ENCODE peak calls at places on chromosomes 13 and 19, in eight cellular contexts. F is AG08395; L is NCI-H510A treated with DMSO at 0.1 percent for 48 hours; V is NCI-H1092; T is NCI-H1048; N is progenitor cell of endocrine pancreas; B is esophagus squamous epithelium; U is CD8-positive, alpha-beta T cell. O is an unnamed sample.

GRCh38 chr19:40523322-40524047 is 53.2 kb upstream of the SHKBP1 start:
- DNase-seq in F (peak), L (peak), V (peak), T (no peak), N (peak), B (no peak), U (no peak), O (peak)

GRCh38 chr19:1089891-1090290 is 5.3 kb downstream of the POLR2E start:
- DNase-seq in F (no peak), L (no peak), V (no peak), T (no peak), N (no peak), B (no peak), U (no peak), O (no peak)

GRCh38 chr19:49335071-49335783 is at the start of gene CD37:
- DNase-seq in F (no peak), L (no peak), V (no peak), T (no peak), N (no peak), B (no peak), U (peak), O (no peak)

GRCh38 chr19:55666343-55667005 is 8.6 kb upstream of the EPN1 start:
- DNase-seq in F (no peak), L (no peak), V (no peak), T (no peak), N (no peak), B (no peak), U (no peak), O (no peak)

GRCh38 chr13:40472427-40473220 is 193.8 kb downstream of the FOXO1 start:
- DNase-seq in F (no peak), L (no peak), V (no peak), T (no peak), N (no peak), B (no peak), U (no peak), O (no peak)

GRCh38 chr13:105231579-105231978 is 1303.9 kb downstream of the EFNB2 start:
- DNase-seq in F (no peak), L (no peak), V (no peak), T (no peak), N (no peak), B (no peak), U (no peak), O (no peak)

GRCh38 chr19:7874080-7874856 is at the start of gene PRR36:
- DNase-seq in F (peak), L (peak), V (peak), T (peak), N (peak), B (no peak), U (no peak), O (peak)

GRCh38 chr19:36482876-36483275 is 6.5 kb downstream of the ZNF566 start:
- DNase-seq in F (no peak), L (no peak), V (no peak), T (no peak), N (no peak), B (no peak), U (no peak), O (no peak)

GRCh38 chr19:32201661-32202060 is 143.7 kb upstream of the ZNF507 start:
- DNase-seq in F (no peak), L (no peak), V (no peak), T (no peak), N (no peak), B (no peak), U (no peak), O (no peak)

GRCh38 chr13:112835344-112835743 is 133.7 kb upstream of the MCF2L start:
- DNase-seq in F (no peak), L (no peak), V (no peak), T (no peak), N (no peak), B (no peak), U (no peak), O (no peak)

GRCh38 chr13:75263741-75264407 is 218.1 kb downstream of the TBC1D4 start:
- DNase-seq in F (peak), L (no peak), V (no peak), T (no peak), N (no peak), B (no peak), U (no peak), O (no peak)

GRCh38 chr19:10691883-10692282 is 9.4 kb upstream of the QTRT1 start:
- DNase-seq in F (no peak), L (no peak), V (no peak), T (no peak), N (no peak), B (no peak), U (no peak), O (no peak)

GRCh38 chr19:18385359-18385674 is 641 bp upstream of the GDF15 start:
- DNase-seq in F (no peak), L (no peak), V (no peak), T (no peak), N (no peak), B (no peak), U (no peak), O (no peak)

GRCh38 chr19:58002384-58003152 is at the start of gene ZNF606:
- DNase-seq in F (peak), L (peak), V (peak), T (peak), N (peak), B (peak), U (peak), O (peak)